ENCODE peak calls at places on chromosomes 11 and 22, in five cellular contexts. P is stomach, O is kidney, F is ovary, Z is NB4. A is an unnamed sample.

GRCh38 chr22:28001171-28001835 is 82.2 kb upstream of the PITPNB start:
- DNase-seq in P (no peak), O (peak), F (no peak), Z (no peak), A (no peak)

GRCh38 chr22:21803859-21804258 is 63.6 kb downstream of the MAPK1 start:
- DNase-seq in P (no peak), O (no peak), F (no peak), Z (no peak), A (no peak)

GRCh38 chr22:50115693-50116092 is 25.9 kb downstream of the MOV10L1 start:
- DNase-seq in P (no peak), O (peak), F (peak), Z (no peak), A (no peak)

GRCh38 chr11:11036185-11037161 is 178.6 kb upstream of the ZBED5 start:
- DNase-seq in P (no peak), O (no peak), F (no peak), Z (peak), A (no peak)

GRCh38 chr11:128894685-128895084 is 3.5 kb downstream of the KCNJ5 start:
- DNase-seq in P (peak), O (no peak), F (no peak), Z (no peak), A (no peak)

GRCh38 chr11:63945482-63946163 is 6.8 kb downstream of the NAA40 start:
- DNase-seq in P (peak), O (peak), F (peak), Z (peak), A (no peak)

GRCh38 chr11:77876045-77876444 is 55.1 kb downstream of the AAMDC start:
- DNase-seq in P (no peak), O (no peak), F (no peak), Z (no peak), A (no peak)

GRCh38 chr11:43736502-43737193 is 56.1 kb downstream of the HSD17B12 start:
- DNase-seq in P (no peak), O (no peak), F (no peak), Z (peak), A (no peak)

GRCh38 chr11:71059662-71060061 is 192.7 kb downstream of the SHANK2 start:
- DNase-seq in P (no peak), O (no peak), F (no peak), Z (no peak), A (no peak)

GRCh38 chr22:20777420-20778177 is 3.7 kb downstream of the SERPIND1 start:
- DNase-seq in P (no peak), O (no peak), F (peak), Z (peak), A (no peak)

GRCh38 chr22:32733196-32733595 is 68.3 kb upstream of the TIMP3 start:
- DNase-seq in P (no peak), O (no peak), F (no peak), Z (no peak), A (no peak)

GRCh38 chr11:112526699-112527410 is 266.2 kb upstream of the PLET1 start:
- DNase-seq in P (no peak), O (no peak), F (no peak), Z (no peak), A (no peak)

GRCh38 chr22:29907753-29908515 is 25.0 kb downstream of the MTMR3 start:
- DNase-seq in P (peak), O (no peak), F (peak), Z (peak), A (no peak)

GRCh38 chr11:132332521-132332920 is 962.1 kb downstream of the NTM start:
- DNase-seq in P (no peak), O (no peak), F (no peak), Z (no peak), A (no peak)

GRCh38 chr11:96136623-96137313 is 206.2 kb downstream of the MAML2 start:
- DNase-seq in P (no peak), O (no peak), F (no peak), Z (no peak), A (no peak)

GRCh38 chr11:19453893-19454292 is 213.1 kb upstream of the E2F8 start:
- DNase-seq in P (no peak), O (no peak), F (peak), Z (no peak), A (no peak)

GRCh38 chr11:76665172-76665571 is 5.4 kb downstream of the LRRC32 start:
- DNase-seq in P (no peak), O (peak), F (no peak), Z (no peak), A (no peak)

GRCh38 chr11:64409278-64409677 is 50.3 kb downstream of the RPS6KA4 start:
- DNase-seq in P (no peak), O (no peak), F (no peak), Z (no peak), A (no peak)

GRCh38 chr11:70464509-70465361 is 66.4 kb downstream of the CTTN start:
- DNase-seq in P (no peak), O (peak), F (no peak), Z (no peak), A (no peak)

GRCh38 chr22:42283288-42284229 is 13.1 kb upstream of the TCF20 start:
- DNase-seq in P (no peak), O (peak), F (peak), Z (peak), A (no peak)

GRCh38 chr11:1163911-1164735 is 6.4 kb downstream of the MUC5AC start:
- DNase-seq in P (peak), O (peak), F (no peak), Z (no peak), A (no peak)

GRCh38 chr11:102683277-102683676 is 22.3 kb downstream of the MMP27 start:
- DNase-seq in P (no peak), O (no peak), F (no peak), Z (no peak), A (no peak)

GRCh38 chr11:128624269-128625170 is 37.2 kb upstream of the ETS1 start:
- DNase-seq in P (peak), O (peak), F (no peak), Z (peak), A (no peak)

GRCh38 chr11:130533113-130533803 is 84.8 kb downstream of the ADAMTS15 start:
- DNase-seq in P (no peak), O (no peak), F (no peak), Z (no peak), A (no peak)

GRCh38 chr11:130536106-130537040 is 87.9 kb downstream of the ADAMTS15 start:
- DNase-seq in P (no peak), O (no peak), F (no peak), Z (no peak), A (no peak)

GRCh38 chr11:130535530-130535929 is 87.1 kb downstream of the ADAMTS15 start:
- DNase-seq in P (no peak), O (no peak), F (no peak), Z (no peak), A (no peak)

GRCh38 chr11:130533871-130534270 is 85.4 kb downstream of the ADAMTS15 start:
- DNase-seq in P (no peak), O (no peak), F (no peak), Z (no peak), A (no peak)

DNA sequence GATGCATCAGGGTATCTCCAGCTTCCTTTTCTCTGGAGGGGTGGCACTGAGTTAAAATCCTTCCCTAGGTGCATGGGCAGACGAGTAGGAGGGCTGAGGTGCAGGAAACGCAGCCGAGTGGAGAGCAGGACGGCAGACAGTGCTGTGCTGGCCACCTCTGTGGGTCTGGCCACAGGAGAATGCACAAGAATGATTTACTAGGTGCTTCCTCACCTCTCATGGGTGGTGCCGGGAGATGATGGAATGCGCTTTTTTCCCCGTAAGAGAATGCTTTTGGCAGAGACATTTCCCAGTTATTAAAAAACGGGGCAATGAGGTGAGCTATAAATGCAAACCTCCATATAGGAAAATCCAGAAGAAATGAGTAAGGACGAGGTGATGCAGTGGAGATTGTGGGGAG is 86.1 kb downstream of the ADAMTS15 start:
- DNase-seq in P (no peak), O (no peak), F (no peak), Z (no peak), A (no peak)
- TF ChIP-seq CTCF in P (no peak), O (no peak), F (no peak), Z (no peak), A (no peak)

GRCh38 chr22:17366830-17367229 is 2.4 kb upstream of the CECR2 start:
- DNase-seq in P (no peak), O (no peak), F (peak), Z (peak), A (no peak)
- TF ChIP-seq CTCF in P (no peak), O (no peak), F (no peak), Z (peak), A (peak)

DNA sequence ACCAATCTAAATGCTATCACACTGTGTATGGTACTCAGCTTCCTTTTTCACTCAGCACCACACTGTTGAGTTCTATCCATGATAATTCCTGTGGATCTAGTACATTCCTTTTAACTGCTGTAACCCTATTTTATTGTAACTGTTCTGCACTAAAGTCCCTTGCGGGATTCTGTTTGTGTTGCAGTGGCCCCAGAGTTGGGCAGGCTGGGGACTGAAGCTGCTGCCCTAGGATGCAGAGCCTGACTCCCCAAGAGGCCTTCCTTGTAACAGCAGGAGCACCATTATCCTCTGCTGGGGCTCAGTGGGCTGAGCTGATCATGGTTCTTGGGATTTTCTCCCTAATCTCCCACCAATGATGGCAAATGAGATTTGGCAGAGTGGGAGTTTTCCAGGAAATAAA is 77.7 kb downstream of the CABIN1 start:
- DNase-seq in P (no peak), O (peak), F (no peak), Z (no peak), A (no peak)
- TF ChIP-seq CTCF in P (no peak), O (no peak), F (no peak), Z (no peak), A (no peak)

DNA sequence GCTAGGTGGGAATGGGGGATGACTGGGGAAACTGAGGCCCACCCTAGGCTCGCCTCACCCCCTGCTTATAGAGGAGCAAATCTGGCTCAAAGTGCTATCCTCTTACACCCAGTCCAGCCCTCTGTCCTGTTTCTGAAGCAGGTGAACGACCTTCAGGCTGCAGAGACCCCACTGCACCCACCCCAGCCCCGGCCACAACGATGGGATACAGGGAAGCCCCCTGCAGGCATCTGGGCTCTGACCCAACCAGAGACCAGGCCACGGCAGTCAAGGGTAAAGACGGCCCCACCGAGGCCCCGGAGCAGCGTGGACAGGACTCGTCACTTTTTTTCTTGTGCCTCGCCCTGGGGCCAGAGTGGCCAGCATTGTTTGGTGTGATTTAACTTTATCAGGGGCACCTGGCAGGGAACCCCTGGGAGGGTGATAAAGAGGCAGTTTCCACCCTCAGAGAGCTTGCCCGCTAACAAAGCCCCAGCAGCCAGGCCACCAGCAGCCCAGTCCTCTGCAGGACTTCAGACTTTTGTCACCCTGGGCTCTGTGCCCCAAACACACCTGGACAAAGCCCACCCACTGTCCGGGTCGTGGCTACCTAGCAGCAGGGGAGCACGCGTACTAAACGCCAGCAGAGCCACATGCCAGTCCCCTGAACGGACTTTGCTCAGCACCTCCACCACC is 612.6 kb downstream of the TBC1D22A start:
- DNase-seq in P (no peak), O (no peak), F (no peak), Z (no peak), A (no peak)
- TF ChIP-seq CTCF in P (no peak), O (no peak), F (no peak), Z (no peak), A (no peak)

GRCh38 chr11:14380947-14381555 is 22.1 kb upstream of the RRAS2 start:
- DNase-seq in P (peak), O (peak), F (peak), Z (no peak), A (peak)

GRCh38 chr11:14374922-14375630 is 16.1 kb upstream of the RRAS2 start:
- DNase-seq in P (no peak), O (no peak), F (no peak), Z (no peak), A (no peak)

GRCh38 chr11:14380125-14380936 is 21.3 kb upstream of the RRAS2 start:
- DNase-seq in P (no peak), O (no peak), F (no peak), Z (no peak), A (no peak)

GRCh38 chr11:14376920-14377319 is 17.9 kb upstream of the RRAS2 start:
- DNase-seq in P (no peak), O (no peak), F (no peak), Z (no peak), A (no peak)

DNA sequence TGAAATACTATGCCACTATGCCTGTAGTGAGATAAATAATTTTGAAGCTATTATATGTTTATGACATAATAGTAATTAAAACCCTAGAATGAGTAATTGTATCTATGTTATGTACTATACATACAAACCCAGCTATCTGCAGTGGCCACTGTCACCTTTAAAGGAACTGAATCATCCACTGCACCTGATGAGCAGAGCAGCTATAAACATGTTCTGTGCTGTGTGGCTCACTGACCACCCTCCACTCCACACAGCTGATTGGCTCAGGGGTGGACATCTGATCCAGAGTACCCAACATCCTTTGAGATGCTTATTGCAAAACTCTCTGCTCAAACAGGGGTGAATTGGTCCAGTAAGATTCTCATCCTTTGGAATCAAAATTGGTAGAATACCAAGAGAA is 19.2 kb upstream of the RRAS2 start:
- DNase-seq in P (no peak), O (no peak), F (no peak), Z (no peak), A (no peak)
- TF ChIP-seq CTCF in P (no peak), O (no peak), F (no peak), Z (no peak), A (no peak)

A was measured in type B pancreatic cell.